ENCODE peak calls at places on chromosomes 5 and 9, in seven cellular contexts. X, Q, J, T, U, C and O are unnamed samples.
A peak's percentile ranks its signal among the peaks of the same experiment; 100 is the strongest.

GRCh38 chr5:132421442-132421841 is 51.9 kb downstream of the SLC22A5 start:
- DNase-seq in U (no peak), T (no peak), X (no peak), C (no peak), Q (no peak), J (no peak), O (no peak)

GRCh38 chr5:119322312-119322947 is 33.4 kb upstream of the TNFAIP8 start:
- DNase-seq in X (no peak), T (no peak), C (no peak), J (no peak), Q (no peak), U (no peak), O (no peak)

GRCh38 chr5:41223962-41224361 is 10.6 kb upstream of the C6 start:
- DNase-seq in U (no peak), X (no peak), T (no peak), J (no peak), C (no peak), Q (no peak), O (no peak)

GRCh38 chr5:115304496-115304895 is 8.0 kb upstream of the CCDC112 start:
- DNase-seq in C (no peak), X (no peak), T (no peak), Q (no peak), J (no peak), U (no peak), O (no peak)

GRCh38 chr9:131715906-131716305 is 24.0 kb downstream of the RAPGEF1 start:
- DNase-seq in T (peak; percentile 55), Q (no peak), U (no peak), X (peak; percentile 72), C (no peak), J (no peak), O (no peak)

GRCh38 chr5:61330341-61330878 is 1.6 kb upstream of the ZSWIM6 start:
- DNase-seq in Q (peak; percentile 40), T (peak; percentile 21), X (peak; percentile 67), U (no peak), J (peak; percentile 28), C (no peak), O (peak; percentile 68)

GRCh38 chr5:40308867-40309266 is 370.8 kb upstream of the PTGER4 start:
- DNase-seq in J (no peak), T (no peak), C (no peak), Q (no peak), U (no peak), X (no peak), O (no peak)

GRCh38 chr9:89481161-89481915 is 16.6 kb downstream of the SEMA4D start:
- DNase-seq in J (no peak), C (no peak), Q (no peak), U (no peak), X (no peak), T (no peak), O (no peak)

GRCh38 chr5:53994148-53994547 is 316.2 kb downstream of the ARL15 start:
- DNase-seq in U (no peak), J (no peak), C (no peak), Q (no peak), X (no peak), T (no peak), O (peak; percentile 26)

GRCh38 chr5:169803077-169803981 is 166.3 kb downstream of the DOCK2 start:
- DNase-seq in Q (no peak), U (no peak), J (no peak), X (no peak), T (peak; percentile 23), C (no peak), O (peak; percentile 89)

GRCh38 chr9:80842383-80842782 is 847.0 kb downstream of the TLE1 start:
- DNase-seq in Q (no peak), U (no peak), C (no peak), J (peak; percentile 10), T (no peak), X (no peak), O (no peak)

GRCh38 chr5:143200781-143201398 is 202.6 kb downstream of the NR3C1 start:
- DNase-seq in T (peak; percentile 40), C (no peak), X (no peak), Q (no peak), U (no peak), J (no peak), O (peak; percentile 99)